ENCODE peak calls at places on chromosome 16, in six cellular contexts. One of them, this sample, is unnamed.

GRCh38 chr16:6016530-6017184 is 919.1 kb upstream of the EEF2KMT start:
- DNase-seq in AG04450: no peak
- DNase-seq in dorsolateral prefrontal cortex: no peak
- DNase-seq in MM.1S: peak; percentile 72
- DNase-seq in SJSA1: no peak
- DNase-seq in left ventricle myocardium inferior: no peak
- DNase-seq in this sample: no peak

GRCh38 chr16:19031738-19032137 is 35.7 kb upstream of the COQ7 start:
- DNase-seq in AG04450: no peak
- DNase-seq in dorsolateral prefrontal cortex: no peak
- DNase-seq in MM.1S: no peak
- DNase-seq in SJSA1: no peak
- DNase-seq in left ventricle myocardium inferior: no peak
- DNase-seq in this sample: no peak

GRCh38 chr16:53061701-53062159 is 6.9 kb downstream of the CHD9 start:
- DNase-seq in AG04450: no peak
- DNase-seq in dorsolateral prefrontal cortex: no peak
- DNase-seq in MM.1S: peak; percentile 77
- DNase-seq in SJSA1: no peak
- DNase-seq in left ventricle myocardium inferior: peak; percentile 49
- DNase-seq in this sample: peak; percentile 85

GRCh38 chr16:7436306-7436705 is 103.7 kb downstream of the RBFOX1 start:
- DNase-seq in AG04450: no peak
- DNase-seq in dorsolateral prefrontal cortex: no peak
- DNase-seq in MM.1S: no peak
- DNase-seq in SJSA1: no peak
- DNase-seq in left ventricle myocardium inferior: no peak
- DNase-seq in this sample: no peak

GRCh38 chr16:4477966-4478365 is 1.8 kb downstream of the HMOX2 start:
- DNase-seq in AG04450: no peak
- DNase-seq in dorsolateral prefrontal cortex: no peak
- DNase-seq in MM.1S: no peak
- DNase-seq in SJSA1: no peak
- DNase-seq in left ventricle myocardium inferior: no peak
- DNase-seq in this sample: no peak

GRCh38 chr16:73228649-73229048 is 180.7 kb upstream of the ZFHX3 start:
- DNase-seq in AG04450: peak; percentile 81
- DNase-seq in dorsolateral prefrontal cortex: no peak
- DNase-seq in MM.1S: no peak
- DNase-seq in SJSA1: no peak
- DNase-seq in left ventricle myocardium inferior: no peak
- DNase-seq in this sample: no peak

GRCh38 chr16:6018848-6019489 is 921.4 kb upstream of the EEF2KMT start:
- DNase-seq in AG04450: no peak
- DNase-seq in dorsolateral prefrontal cortex: no peak
- DNase-seq in MM.1S: no peak
- DNase-seq in SJSA1: no peak
- DNase-seq in left ventricle myocardium inferior: no peak
- DNase-seq in this sample: no peak

GRCh38 chr16:21684199-21684598 is 20.4 kb downstream of the OTOA start:
- DNase-seq in AG04450: no peak
- DNase-seq in dorsolateral prefrontal cortex: no peak
- DNase-seq in MM.1S: no peak
- DNase-seq in SJSA1: no peak
- DNase-seq in left ventricle myocardium inferior: no peak
- DNase-seq in this sample: peak; percentile 32

GRCh38 chr16:7361416-7362129 is 28.9 kb downstream of the RBFOX1 start:
- DNase-seq in AG04450: no peak
- DNase-seq in dorsolateral prefrontal cortex: no peak
- DNase-seq in MM.1S: no peak
- DNase-seq in SJSA1: no peak
- DNase-seq in left ventricle myocardium inferior: no peak
- DNase-seq in this sample: no peak

GRCh38 chr16:58346831-58347371 is 45.4 kb upstream of the GINS3 start:
- DNase-seq in AG04450: no peak
- DNase-seq in dorsolateral prefrontal cortex: no peak
- DNase-seq in MM.1S: no peak
- DNase-seq in SJSA1: no peak
- DNase-seq in left ventricle myocardium inferior: no peak
- DNase-seq in this sample: no peak

GRCh38 chr16:72530434-72530833 is 358.5 kb upstream of the PMFBP1 start:
- DNase-seq in AG04450: no peak
- DNase-seq in dorsolateral prefrontal cortex: no peak
- DNase-seq in MM.1S: peak; percentile 31
- DNase-seq in SJSA1: peak; percentile 46
- DNase-seq in left ventricle myocardium inferior: no peak
- DNase-seq in this sample: no peak

GRCh38 chr16:56628486-56629035 is 3.0 kb downstream of the MT1E start:
- DNase-seq in AG04450: no peak
- DNase-seq in dorsolateral prefrontal cortex: no peak
- DNase-seq in MM.1S: no peak
- DNase-seq in SJSA1: no peak
- DNase-seq in left ventricle myocardium inferior: no peak
- DNase-seq in this sample: no peak

GRCh38 chr16:53785044-53785443 is 81.1 kb downstream of the FTO start:
- DNase-seq in AG04450: no peak
- DNase-seq in dorsolateral prefrontal cortex: no peak
- DNase-seq in MM.1S: no peak
- DNase-seq in SJSA1: no peak
- DNase-seq in left ventricle myocardium inferior: no peak
- DNase-seq in this sample: no peak

GRCh38 chr16:62406387-62406786 is 370.1 kb upstream of the CDH8 start:
- DNase-seq in AG04450: no peak
- DNase-seq in dorsolateral prefrontal cortex: no peak
- DNase-seq in MM.1S: no peak
- DNase-seq in SJSA1: no peak
- DNase-seq in left ventricle myocardium inferior: no peak
- DNase-seq in this sample: no peak

GRCh38 chr16:54290203-54291106 is 3.9 kb upstream of the IRX3 start:
- DNase-seq in AG04450: no peak
- DNase-seq in dorsolateral prefrontal cortex: no peak
- DNase-seq in MM.1S: no peak
- DNase-seq in SJSA1: no peak
- DNase-seq in left ventricle myocardium inferior: no peak
- DNase-seq in this sample: no peak

GRCh38 chr16:26391833-26392232 is 674.9 kb upstream of the C16orf82 start:
- DNase-seq in AG04450: no peak
- DNase-seq in dorsolateral prefrontal cortex: no peak
- DNase-seq in MM.1S: no peak
- DNase-seq in SJSA1: no peak
- DNase-seq in left ventricle myocardium inferior: no peak
- DNase-seq in this sample: no peak

GRCh38 chr16:70253291-70254094 is 1.8 kb upstream of the EXOSC6 start:
- DNase-seq in AG04450: no peak
- DNase-seq in dorsolateral prefrontal cortex: no peak
- DNase-seq in MM.1S: peak; percentile 33
- DNase-seq in SJSA1: peak; percentile 64
- DNase-seq in left ventricle myocardium inferior: no peak
- DNase-seq in this sample: peak; percentile 46

GRCh38 chr16:83842755-83843507 is 35.2 kb downstream of the HSBP1 start:
- DNase-seq in AG04450: no peak
- DNase-seq in dorsolateral prefrontal cortex: no peak
- DNase-seq in MM.1S: no peak
- DNase-seq in SJSA1: no peak
- DNase-seq in left ventricle myocardium inferior: no peak
- DNase-seq in this sample: no peak

GRCh38 chr16:48503779-48504178 is 106.2 kb downstream of the N4BP1 start:
- DNase-seq in AG04450: peak; percentile 82
- DNase-seq in dorsolateral prefrontal cortex: no peak
- DNase-seq in MM.1S: no peak
- DNase-seq in SJSA1: peak; percentile 81
- DNase-seq in left ventricle myocardium inferior: peak; percentile 70
- DNase-seq in this sample: no peak

GRCh38 chr16:23423496-23424049 is 29.4 kb downstream of the COG7 start:
- DNase-seq in AG04450: peak; percentile 97
- DNase-seq in dorsolateral prefrontal cortex: no peak
- DNase-seq in MM.1S: no peak
- DNase-seq in SJSA1: peak; percentile 92
- DNase-seq in left ventricle myocardium inferior: peak; percentile 49
- DNase-seq in this sample: peak; percentile 90

GRCh38 chr16:71340406-71340805 is 18.1 kb upstream of the CALB2 start:
- DNase-seq in AG04450: no peak
- DNase-seq in dorsolateral prefrontal cortex: no peak
- DNase-seq in MM.1S: no peak
- DNase-seq in SJSA1: no peak
- DNase-seq in left ventricle myocardium inferior: no peak
- DNase-seq in this sample: no peak

GRCh38 chr16:35692824-35693223 is 2233.4 kb downstream of the TP53TG3F start:
- DNase-seq in AG04450: no peak
- DNase-seq in dorsolateral prefrontal cortex: no peak
- DNase-seq in MM.1S: no peak
- DNase-seq in SJSA1: peak; percentile 10
- DNase-seq in left ventricle myocardium inferior: no peak
- DNase-seq in this sample: no peak

GRCh38 chr16:30482366-30482765 is 9.8 kb downstream of the ITGAL start:
- DNase-seq in AG04450: no peak
- DNase-seq in dorsolateral prefrontal cortex: no peak
- DNase-seq in MM.1S: no peak
- DNase-seq in SJSA1: no peak
- DNase-seq in left ventricle myocardium inferior: no peak
- DNase-seq in this sample: no peak

GRCh38 chr16:88383401-88384221 is 852 bp downstream of the ZNF469 start:
- DNase-seq in AG04450: no peak
- DNase-seq in dorsolateral prefrontal cortex: no peak
- DNase-seq in MM.1S: no peak
- DNase-seq in SJSA1: peak; percentile 78
- DNase-seq in left ventricle myocardium inferior: peak; percentile 46
- DNase-seq in this sample: no peak
- H3K4me3 ChIP-seq in AG04450: peak overlapping the region; percentile 79
- H3K4me3 ChIP-seq in dorsolateral prefrontal cortex: peak overlapping the region; percentile 52
- H3K4me3 ChIP-seq in MM.1S: no peak overlapping the region
- H3K4me3 ChIP-seq in SJSA1: peak overlapping the region; percentile 91
- H3K4me3 ChIP-seq in left ventricle myocardium inferior: peak overlapping the region; percentile 64
- H3K4me3 ChIP-seq in this sample: peak overlapping the region; percentile 20

GRCh38 chr16:14005335-14005734 is 65.8 kb upstream of the MRTFB start:
- DNase-seq in AG04450: no peak
- DNase-seq in dorsolateral prefrontal cortex: no peak
- DNase-seq in MM.1S: no peak
- DNase-seq in SJSA1: no peak
- DNase-seq in left ventricle myocardium inferior: no peak
- DNase-seq in this sample: no peak

GRCh38 chr16:14002416-14002815 is 68.7 kb upstream of the MRTFB start:
- DNase-seq in AG04450: no peak
- DNase-seq in dorsolateral prefrontal cortex: no peak
- DNase-seq in MM.1S: no peak
- DNase-seq in SJSA1: no peak
- DNase-seq in left ventricle myocardium inferior: no peak
- DNase-seq in this sample: no peak

GRCh38 chr16:14004719-14005315 is 66.3 kb upstream of the MRTFB start:
- DNase-seq in AG04450: no peak
- DNase-seq in dorsolateral prefrontal cortex: no peak
- DNase-seq in MM.1S: no peak
- DNase-seq in SJSA1: no peak
- DNase-seq in left ventricle myocardium inferior: no peak
- DNase-seq in this sample: no peak

GRCh38 chr16:14003119-14003570 is 68.0 kb upstream of the MRTFB start:
- DNase-seq in AG04450: no peak
- DNase-seq in dorsolateral prefrontal cortex: no peak
- DNase-seq in MM.1S: no peak
- DNase-seq in SJSA1: peak; percentile 52
- DNase-seq in left ventricle myocardium inferior: peak; percentile 61
- DNase-seq in this sample: peak; percentile 28

GRCh38 chr16:14004031-14004718 is 66.9 kb upstream of the MRTFB start:
- DNase-seq in AG04450: no peak
- DNase-seq in dorsolateral prefrontal cortex: no peak
- DNase-seq in MM.1S: no peak
- DNase-seq in SJSA1: no peak
- DNase-seq in left ventricle myocardium inferior: peak; percentile 50
- DNase-seq in this sample: no peak
- H3K27ac ChIP-seq in AG04450: no peak overlapping the region
- H3K27ac ChIP-seq in dorsolateral prefrontal cortex: peak overlapping the region; percentile 78
- H3K27ac ChIP-seq in MM.1S: no peak overlapping the region
- H3K27ac ChIP-seq in SJSA1: no peak overlapping the region
- H3K27ac ChIP-seq in left ventricle myocardium inferior: peak overlapping the region; percentile 82
- H3K27ac ChIP-seq in this sample: no peak overlapping the region

GRCh38 chr16:85902366-85903155 is 3.6 kb downstream of the IRF8 start:
- DNase-seq in AG04450: no peak
- DNase-seq in dorsolateral prefrontal cortex: no peak
- DNase-seq in MM.1S: peak; percentile 93
- DNase-seq in SJSA1: no peak
- DNase-seq in left ventricle myocardium inferior: no peak
- DNase-seq in this sample: no peak
- H3K4me3 ChIP-seq in AG04450: no peak overlapping the region
- H3K4me3 ChIP-seq in dorsolateral prefrontal cortex: peak overlapping the region; percentile 8
- H3K4me3 ChIP-seq in MM.1S: peak overlapping the region; percentile 68
- H3K4me3 ChIP-seq in SJSA1: no peak overlapping the region
- H3K4me3 ChIP-seq in left ventricle myocardium inferior: no peak overlapping the region
- H3K4me3 ChIP-seq in this sample: no peak overlapping the region

DNA sequence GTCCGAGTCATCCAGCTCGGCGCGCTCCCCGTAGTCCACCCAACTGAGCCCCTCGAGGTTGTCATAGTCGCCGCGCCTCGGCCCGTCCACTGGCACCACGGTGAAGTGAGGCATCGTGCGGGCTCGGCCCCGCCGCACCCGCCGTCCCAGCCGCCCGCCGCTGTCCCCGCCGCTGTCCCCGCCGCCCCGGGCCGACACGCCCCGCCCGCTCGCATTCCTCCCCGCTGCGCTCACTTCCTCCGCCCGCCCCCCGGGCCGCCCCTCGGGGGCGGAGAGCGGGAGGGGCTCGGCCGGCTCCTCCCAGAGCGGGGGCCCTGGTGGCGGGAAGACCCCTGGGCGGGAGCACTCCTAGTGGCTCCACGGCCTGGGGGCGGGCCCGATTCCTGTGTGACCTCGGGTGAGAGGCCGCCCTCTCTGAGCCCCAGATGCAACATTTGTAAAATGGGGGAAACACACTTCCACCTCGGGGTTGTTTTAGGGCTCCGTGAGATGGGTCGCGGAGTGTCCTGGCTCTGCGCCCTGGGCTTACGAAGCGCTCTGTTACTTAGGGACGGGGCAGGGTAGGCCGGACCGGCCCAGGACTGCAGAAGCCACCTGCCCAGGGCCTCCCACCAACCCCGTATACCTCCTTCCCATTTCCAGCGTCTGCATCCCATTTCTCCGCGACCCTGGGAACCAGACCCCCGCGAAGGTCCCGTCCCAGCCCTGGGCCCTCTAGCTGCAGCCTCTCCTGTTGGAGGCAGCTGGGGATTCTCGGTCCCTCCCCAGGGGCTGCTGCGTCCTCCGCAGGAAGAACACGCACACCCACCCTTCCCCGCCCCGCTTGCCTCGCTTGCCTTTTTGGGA is at the start of gene SLC12A4:
- DNase-seq in AG04450: no peak
- DNase-seq in dorsolateral prefrontal cortex: peak; percentile 31
- DNase-seq in MM.1S: peak; percentile 89
- DNase-seq in SJSA1: peak; percentile 92
- DNase-seq in left ventricle myocardium inferior: peak; percentile 90
- DNase-seq in this sample: peak; percentile 82
- H3K27ac ChIP-seq in AG04450: peak within 1 kb of the TSS; percentile 80
- H3K27ac ChIP-seq in dorsolateral prefrontal cortex: peak within 1 kb of the TSS; percentile 69
- H3K27ac ChIP-seq in MM.1S: peak within 1 kb of the TSS; percentile 15
- H3K27ac ChIP-seq in SJSA1: peak within 1 kb of the TSS; percentile 97
- H3K27ac ChIP-seq in left ventricle myocardium inferior: peak within 1 kb of the TSS; percentile 100
- H3K27ac ChIP-seq in this sample: peak within 1 kb of the TSS; percentile 91

DNA sequence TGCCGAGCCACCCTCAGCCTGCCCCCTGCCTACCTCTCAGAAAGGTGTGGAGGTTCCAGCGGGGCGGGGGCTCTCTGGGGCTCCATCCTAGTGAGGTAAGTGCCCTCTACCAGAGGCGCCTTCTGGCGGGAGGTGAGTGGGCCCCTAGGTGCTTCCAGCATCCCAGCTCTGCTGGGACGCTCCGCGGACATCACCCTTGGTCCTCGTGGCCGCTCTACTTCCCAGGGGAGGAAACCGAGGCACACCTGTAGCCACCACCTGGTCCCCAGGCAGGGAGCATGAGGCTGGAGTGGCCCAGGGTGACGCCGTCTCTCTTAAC is 1.4 kb downstream of the MCRIP2 start:
- DNase-seq in AG04450: no peak
- DNase-seq in dorsolateral prefrontal cortex: no peak
- DNase-seq in MM.1S: no peak
- DNase-seq in SJSA1: no peak
- DNase-seq in left ventricle myocardium inferior: no peak
- DNase-seq in this sample: no peak
- H3K4me3 ChIP-seq in AG04450: peak overlapping the region; percentile 80
- H3K4me3 ChIP-seq in dorsolateral prefrontal cortex: peak overlapping the region; percentile 77
- H3K4me3 ChIP-seq in MM.1S: peak overlapping the region; percentile 96
- H3K4me3 ChIP-seq in SJSA1: no peak overlapping the region
- H3K4me3 ChIP-seq in left ventricle myocardium inferior: peak overlapping the region; percentile 87
- H3K4me3 ChIP-seq in this sample: peak overlapping the region; percentile 87

This sample was measured in colonic mucosa.